ENCODE peak calls at places on chromosomes 4 and X, in eight cellular contexts. F, W, T, M, A, H, Z and E are unnamed samples.

GRCh38 chrX:40573763-40574162 is 7.0 kb upstream of the ATP6AP2 start:
- DNase-seq in Z (no peak), H (peak), A (peak), M (no peak), W (no peak), F (no peak), T (no peak), E (no peak)

GRCh38 chr4:16890651-16891050 is 7.8 kb downstream of the LDB2 start:
- DNase-seq in H (no peak), F (no peak), T (no peak), A (no peak), M (no peak), W (no peak), Z (no peak), E (no peak)

GRCh38 chr4:8534129-8534528 is 46.1 kb upstream of the GPR78 start:
- DNase-seq in F (no peak), M (no peak), Z (peak), A (peak), H (no peak), T (no peak), W (peak), E (peak)

GRCh38 chr4:104616401-104616820 is 121.7 kb upstream of the CXXC4 start:
- DNase-seq in F (no peak), T (no peak), W (no peak), A (no peak), H (no peak), Z (no peak), M (no peak), E (no peak)

GRCh38 chr4:103099691-103100392 is at the start of gene BDH2:
- DNase-seq in W (peak), H (peak), Z (peak), M (peak), F (no peak), T (no peak), A (peak), E (peak)

GRCh38 chrX:82945332-82945731 is 562.8 kb upstream of the POU3F4 start:
- DNase-seq in T (no peak), Z (no peak), F (no peak), A (peak), M (no peak), H (no peak), W (no peak), E (no peak)

GRCh38 chrX:11557120-11557519 is 108.6 kb downstream of the ARHGAP6 start:
- DNase-seq in Z (no peak), H (no peak), A (peak), M (peak), T (no peak), W (no peak), F (no peak), E (no peak)

GRCh38 chrX:40008841-40009461 is 88.8 kb downstream of the BCOR start:
- DNase-seq in H (peak), A (no peak), T (no peak), F (no peak), M (no peak), W (no peak), Z (no peak), E (no peak)

GRCh38 chrX:45515262-45516215 is 314.9 kb upstream of the DIPK2B start:
- DNase-seq in H (peak), M (peak), A (peak), F (no peak), Z (peak), T (no peak), W (no peak), E (no peak)

GRCh38 chr4:98446499-98447375 is 185.6 kb downstream of the RAP1GDS1 start:
- DNase-seq in F (no peak), Z (peak), M (peak), T (no peak), W (peak), A (no peak), H (no peak), E (peak)

GRCh38 chrX:28312259-28312658 is 275.0 kb upstream of the IL1RAPL1 start:
- DNase-seq in Z (no peak), A (peak), W (no peak), H (no peak), F (no peak), M (no peak), T (no peak), E (no peak)

GRCh38 chr4:108060686-108061321 is 71.1 kb downstream of the HADH start:
- DNase-seq in M (peak), H (no peak), F (no peak), T (no peak), A (no peak), W (no peak), Z (no peak), E (no peak)

GRCh38 chr4:137794779-137795178 is 262.5 kb upstream of the PCDH18 start:
- DNase-seq in W (no peak), F (no peak), A (no peak), Z (no peak), H (no peak), M (no peak), T (no peak), E (no peak)

GRCh38 chrX:124488412-124489161 is 142.2 kb downstream of the SH2D1A start:
- DNase-seq in T (no peak), A (no peak), H (no peak), F (no peak), Z (no peak), W (peak), M (no peak), E (no peak)

GRCh38 chr4:74545488-74545887 is 100.6 kb downstream of the AREG start:
- DNase-seq in A (peak), W (no peak), Z (peak), T (no peak), H (peak), M (no peak), F (no peak), E (no peak)

GRCh38 chr4:41620594-41621256 is 82.8 kb downstream of the LIMCH1 start:
- DNase-seq in M (no peak), T (no peak), Z (no peak), A (no peak), H (no peak), F (no peak), W (no peak), E (no peak)

GRCh38 chr4:129581305-129581704 is 485.4 kb downstream of the C4orf33 start:
- DNase-seq in W (no peak), H (no peak), M (no peak), A (no peak), Z (no peak), F (no peak), T (no peak), E (no peak)

GRCh38 chr4:54539500-54540029 is 118.2 kb upstream of the KIT start:
- DNase-seq in T (no peak), W (no peak), F (peak), M (peak), Z (peak), H (peak), A (no peak), E (no peak)

GRCh38 chr4:8644461-8644891 is 51.9 kb downstream of the CPZ start:
- DNase-seq in F (peak), M (no peak), W (no peak), A (no peak), T (no peak), Z (peak), H (no peak), E (no peak)

GRCh38 chr4:23484689-23485088 is 405.2 kb downstream of the PPARGC1A start:
- DNase-seq in H (no peak), F (no peak), T (no peak), W (no peak), A (peak), M (no peak), Z (no peak), E (no peak)

GRCh38 chr4:184282895-184283654 is 65.4 kb upstream of the ENPP6 start:
- DNase-seq in T (no peak), Z (no peak), F (no peak), A (no peak), W (peak), M (no peak), H (no peak), E (no peak)

GRCh38 chr4:3868841-3869572 is 102.8 kb downstream of the ADRA2C start:
- DNase-seq in A (no peak), H (no peak), W (no peak), M (no peak), F (no peak), T (no peak), Z (no peak), E (no peak)

GRCh38 chr4:48290146-48290772 is 20.6 kb upstream of the TEC start:
- DNase-seq in M (no peak), H (peak), F (no peak), Z (no peak), A (peak), T (no peak), W (no peak), E (peak)

GRCh38 chr4:47010347-47011188 is 17.2 kb upstream of the GABRA4 start:
- DNase-seq in T (no peak), H (no peak), M (no peak), W (peak), Z (no peak), A (no peak), F (no peak), E (no peak)

GRCh38 chrX:97629597-97629985 is 745.9 kb downstream of the RPA4 start:
- DNase-seq in Z (no peak), W (no peak), F (no peak), T (no peak), H (no peak), A (no peak), M (no peak), E (no peak)

GRCh38 chr4:120557372-120557771 is 365.2 kb downstream of the PRDM5 start:
- DNase-seq in M (no peak), H (no peak), Z (no peak), A (no peak), T (no peak), W (no peak), F (no peak), E (no peak)

GRCh38 chr4:182764642-182765041 is 152.5 kb downstream of the DCTD start:
- DNase-seq in W (no peak), F (no peak), M (no peak), Z (no peak), T (no peak), H (no peak), A (no peak), E (no peak)

GRCh38 chrX:155048997-155049619 is 21.8 kb downstream of the CMC4 start:
- DNase-seq in Z (peak), T (no peak), M (peak), W (no peak), H (peak), A (peak), F (no peak), E (peak)

GRCh38 chr4:89296399-89296798 is 11.2 kb downstream of the GPRIN3 start:
- DNase-seq in F (no peak), H (no peak), W (no peak), Z (no peak), A (no peak), T (no peak), M (no peak), E (no peak)

GRCh38 chr4:119550857-119551532 is 77.6 kb downstream of the PDE5A start:
- DNase-seq in F (no peak), M (no peak), H (peak), W (no peak), T (no peak), Z (no peak), A (no peak), E (no peak)

GRCh38 chrX:23554304-23554703 is 113.0 kb upstream of the PRDX4 start:
- DNase-seq in F (no peak), M (peak), H (peak), A (peak), Z (no peak), W (no peak), T (no peak), E (peak)

GRCh38 chrX:16005899-16006298 is 117.5 kb upstream of the GRPR start:
- DNase-seq in Z (no peak), H (no peak), M (no peak), A (no peak), T (no peak), W (no peak), F (no peak), E (no peak)

GRCh38 chr4:39686997-39687396 is 10.9 kb upstream of the UBE2K start:
- DNase-seq in A (no peak), F (no peak), M (no peak), H (no peak), W (no peak), Z (no peak), T (no peak), E (no peak)

GRCh38 chrX:113919387-113919786 is 664.5 kb upstream of the HTR2C start:
- DNase-seq in A (no peak), Z (no peak), F (no peak), W (no peak), T (no peak), M (no peak), H (no peak), E (no peak)

GRCh38 chr4:26871611-26872010 is 11.0 kb downstream of the STIM2 start:
- DNase-seq in F (no peak), A (no peak), Z (no peak), T (no peak), W (no peak), H (peak), M (no peak), E (no peak)

GRCh38 chr4:5749568-5749967 is 38.6 kb downstream of the EVC start:
- DNase-seq in A (no peak), Z (no peak), F (no peak), M (no peak), T (no peak), W (no peak), H (no peak), E (no peak)

GRCh38 chr4:5747746-5748365 is 36.9 kb downstream of the EVC start:
- DNase-seq in T (no peak), H (peak), F (no peak), W (no peak), M (peak), Z (no peak), A (peak), E (no peak)

GRCh38 chr4:5751073-5751917 is 40.3 kb downstream of the EVC start:
- DNase-seq in M (no peak), W (no peak), Z (no peak), H (no peak), A (no peak), F (no peak), T (no peak), E (peak)

GRCh38 chr4:5751918-5752802 is 41.2 kb downstream of the EVC start:
- DNase-seq in W (no peak), F (no peak), T (no peak), H (peak), Z (no peak), A (no peak), M (no peak), E (no peak)

DNA sequence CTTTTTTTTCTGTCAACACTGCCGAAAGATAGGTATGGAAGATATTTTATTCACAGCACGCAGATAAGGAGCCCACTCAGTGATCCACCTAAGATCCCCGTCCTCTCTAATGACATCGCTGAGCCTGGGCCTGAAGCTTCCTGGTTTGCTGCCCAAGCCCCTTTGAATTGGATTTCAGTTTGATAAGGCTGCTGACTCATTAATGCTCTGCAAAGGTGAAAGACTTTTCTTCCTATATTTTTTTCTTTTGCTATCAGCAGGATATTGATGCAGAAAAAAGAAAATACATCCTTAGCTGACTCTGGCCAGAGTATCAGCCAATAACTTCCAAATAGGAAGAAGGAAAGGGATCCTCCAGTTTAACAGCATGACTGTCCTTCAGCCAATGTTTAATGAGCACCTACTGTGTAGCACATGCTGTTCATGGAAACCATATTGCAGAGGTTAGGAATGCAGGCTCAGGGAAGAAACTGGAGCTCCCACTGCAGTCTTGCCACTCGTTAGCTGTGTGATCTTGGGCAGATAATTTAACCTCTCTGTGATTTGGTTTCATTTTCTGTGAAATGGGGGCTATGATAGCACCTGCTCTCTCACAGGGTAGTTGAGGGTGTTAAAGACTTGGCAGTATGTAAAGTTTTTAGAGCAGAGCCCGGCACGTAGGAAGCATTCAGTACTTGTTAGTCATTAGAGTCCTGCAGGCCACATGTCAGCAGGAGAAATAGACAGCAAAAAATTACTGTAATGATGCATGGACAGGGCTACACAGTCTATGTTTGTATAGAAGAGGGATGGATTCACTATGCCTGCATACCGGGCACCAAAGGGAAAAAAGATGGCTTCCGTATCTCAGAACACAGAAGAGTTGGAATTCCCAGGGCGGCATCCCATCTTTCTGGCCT is 39.3 kb downstream of the EVC start:
- DNase-seq in T (no peak), W (no peak), Z (no peak), F (no peak), A (no peak), H (no peak), M (no peak), E (no peak)
- H3K27ac ChIP-seq in T (no peak), W (no peak), Z (no peak), F (no peak), A (peak), H (no peak), M (no peak), E (peak)

GRCh38 chr4:169225812-169226211 is 44.9 kb downstream of the SH3RF1 start:
- DNase-seq in Z (no peak), A (peak), M (no peak), T (no peak), F (no peak), W (no peak), H (no peak), E (no peak)
- H3K27ac ChIP-seq in Z (peak), A (peak), M (peak), T (no peak), F (no peak), W (no peak), H (no peak), E (no peak)

DNA sequence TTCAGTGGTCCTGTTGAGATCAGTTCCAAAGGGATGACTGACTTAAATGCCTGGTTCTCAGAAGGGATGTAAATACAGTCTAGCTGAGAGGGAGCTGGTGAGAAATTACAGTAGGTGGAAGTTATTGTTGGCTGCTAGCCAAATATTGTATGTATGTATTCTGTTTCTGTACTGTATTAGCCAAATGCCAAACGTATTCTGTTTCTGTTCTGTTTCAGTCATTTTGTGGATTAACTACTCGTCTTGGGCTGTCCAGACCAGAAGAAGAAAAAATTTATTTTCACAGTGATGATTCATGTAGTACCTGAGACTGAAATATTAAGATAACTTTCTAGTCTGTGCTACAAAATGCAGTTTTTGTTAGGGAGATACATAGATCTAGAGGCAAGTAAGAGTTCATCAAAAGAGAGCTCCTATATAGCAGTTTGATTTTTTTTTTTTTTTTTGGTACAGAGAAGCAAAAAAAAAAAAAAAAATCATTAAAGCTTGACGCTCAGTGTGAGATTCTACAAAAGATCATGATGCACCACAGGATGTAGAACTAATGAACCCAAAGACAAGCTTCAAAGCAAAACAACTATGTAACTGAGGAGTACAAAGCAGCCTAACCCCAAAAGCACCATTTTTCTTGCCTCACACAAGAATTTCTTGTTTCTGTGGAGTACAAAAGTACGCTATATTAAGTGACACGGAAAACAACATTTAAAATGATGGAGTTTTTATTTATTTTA is 54.8 kb downstream of the CASP6 start:
- DNase-seq in M (no peak), Z (no peak), H (no peak), A (peak), F (no peak), T (no peak), W (peak), E (peak)
- H3K27ac ChIP-seq in M (no peak), Z (no peak), H (no peak), A (no peak), F (no peak), T (no peak), W (peak), E (no peak)

DNA sequence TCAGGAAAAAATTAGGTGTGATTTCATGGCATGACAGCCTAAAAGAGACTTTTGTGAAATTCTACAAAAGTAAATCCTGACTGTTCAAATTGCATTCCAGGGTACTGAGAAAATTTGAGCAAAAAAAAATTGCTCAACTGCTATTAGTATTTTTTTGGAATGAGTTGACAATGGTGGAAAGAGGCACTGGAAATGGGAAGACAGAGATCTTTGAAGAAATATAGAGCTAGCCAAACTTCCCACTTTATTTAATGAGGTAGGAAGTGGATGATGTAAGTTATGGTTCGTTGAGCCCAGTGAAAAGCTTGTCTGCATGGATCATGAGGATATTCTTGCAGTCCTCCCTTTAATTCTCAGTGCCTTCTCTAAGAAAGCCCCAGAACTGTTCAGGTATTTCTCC is 183.8 kb downstream of the PTTG2 start:
- DNase-seq in M (no peak), H (no peak), F (no peak), T (no peak), W (no peak), A (no peak), Z (no peak), E (no peak)
- H3K27ac ChIP-seq in M (no peak), H (no peak), F (no peak), T (no peak), W (no peak), A (no peak), Z (peak), E (no peak)